ENCODE peak calls at places on chromosomes 1 and 21, in four cellular contexts. One of them, this sample, is unnamed.

GRCh38 chr1:88736633-88737248 is 52.7 kb downstream of the PKN2 start:
- DNase-seq in SK-N-SH: no peak
- DNase-seq in GM12891: no peak
- DNase-seq in K562: peak
- DNase-seq in this sample: no peak

GRCh38 chr1:35442737-35443136 is 114.5 kb downstream of the KIAA0319L start:
- DNase-seq in SK-N-SH: no peak
- DNase-seq in K562: no peak
- DNase-seq in GM12891: no peak
- DNase-seq in this sample: no peak

GRCh38 chr1:60118119-60118518 is 44.5 kb upstream of the C1orf87 start:
- DNase-seq in K562: no peak
- DNase-seq in SK-N-SH: no peak
- DNase-seq in GM12891: no peak
- DNase-seq in this sample: no peak

GRCh38 chr1:22018583-22019559 is 17.4 kb downstream of the CELA3A start:
- DNase-seq in SK-N-SH: no peak
- DNase-seq in GM12891: peak
- DNase-seq in K562: peak
- DNase-seq in this sample: peak

GRCh38 chr1:35656148-35656862 is 15.0 kb upstream of the PSMB2 start:
- DNase-seq in SK-N-SH: no peak
- DNase-seq in K562: no peak
- DNase-seq in GM12891: no peak
- DNase-seq in this sample: no peak

GRCh38 chr1:53090227-53091147 is 28.5 kb downstream of the PODN start:
- DNase-seq in K562: no peak
- DNase-seq in SK-N-SH: no peak
- DNase-seq in GM12891: no peak
- DNase-seq in this sample: no peak

GRCh38 chr21:16908087-16908486 is 604.8 kb upstream of the CXADR start:
- DNase-seq in K562: no peak
- DNase-seq in SK-N-SH: no peak
- DNase-seq in GM12891: no peak
- DNase-seq in this sample: no peak

GRCh38 chr1:23168079-23168461 is 586 bp downstream of the LUZP1 start:
- DNase-seq in K562: peak
- DNase-seq in SK-N-SH: peak
- DNase-seq in GM12891: no peak
- DNase-seq in this sample: no peak

GRCh38 chr1:65114312-65114711 is 33.7 kb upstream of the AK4 start:
- DNase-seq in K562: no peak
- DNase-seq in GM12891: no peak
- DNase-seq in SK-N-SH: peak
- DNase-seq in this sample: no peak

GRCh38 chr1:25787477-25788043 is 12.4 kb upstream of the SELENON start:
- DNase-seq in K562: no peak
- DNase-seq in GM12891: no peak
- DNase-seq in SK-N-SH: no peak
- DNase-seq in this sample: no peak

GRCh38 chr1:89622895-89623294 is 10.0 kb upstream of the LRRC8C start:
- DNase-seq in K562: peak
- DNase-seq in SK-N-SH: peak
- DNase-seq in GM12891: no peak
- DNase-seq in this sample: no peak

GRCh38 chr1:81549588-81550127 is 251.1 kb upstream of the ADGRL2 start:
- DNase-seq in K562: no peak
- DNase-seq in GM12891: no peak
- DNase-seq in SK-N-SH: peak
- DNase-seq in this sample: peak

GRCh38 chr1:12604114-12604874 is 13.7 kb downstream of the DHRS3 start:
- DNase-seq in GM12891: no peak
- DNase-seq in K562: peak
- DNase-seq in SK-N-SH: peak
- DNase-seq in this sample: no peak

GRCh38 chr1:213231795-213232231 is 180.8 kb downstream of the RPS6KC1 start:
- DNase-seq in GM12891: no peak
- DNase-seq in SK-N-SH: peak
- DNase-seq in K562: no peak
- DNase-seq in this sample: no peak

GRCh38 chr1:29985376-29985945 is 737.9 kb downstream of the MATN1 start:
- DNase-seq in SK-N-SH: no peak
- DNase-seq in K562: no peak
- DNase-seq in GM12891: no peak
- DNase-seq in this sample: no peak

GRCh38 chr21:42724226-42724920 is 71.0 kb downstream of the PDE9A start:
- DNase-seq in SK-N-SH: no peak
- DNase-seq in GM12891: no peak
- DNase-seq in K562: no peak
- DNase-seq in this sample: no peak

GRCh38 chr21:35189077-35189863 is 140.2 kb upstream of the RUNX1 start:
- DNase-seq in SK-N-SH: peak
- DNase-seq in GM12891: no peak
- DNase-seq in K562: no peak
- DNase-seq in this sample: peak

GRCh38 chr1:7278827-7279752 is 492.0 kb upstream of the VAMP3 start:
- DNase-seq in SK-N-SH: no peak
- DNase-seq in GM12891: no peak
- DNase-seq in K562: no peak
- DNase-seq in this sample: no peak

GRCh38 chr1:45721207-45721606 is 29.2 kb downstream of the IPP start:
- DNase-seq in SK-N-SH: no peak
- DNase-seq in GM12891: no peak
- DNase-seq in K562: no peak
- DNase-seq in this sample: no peak

GRCh38 chr1:203127672-203128611 is at the start of gene ADORA1:
- DNase-seq in K562: no peak
- DNase-seq in SK-N-SH: peak
- DNase-seq in GM12891: no peak
- DNase-seq in this sample: no peak

GRCh38 chr1:196373798-196374197 is 234.4 kb downstream of the KCNT2 start:
- DNase-seq in SK-N-SH: no peak
- DNase-seq in GM12891: no peak
- DNase-seq in K562: no peak
- DNase-seq in this sample: no peak

GRCh38 chr1:163074716-163075284 is 5.6 kb downstream of the RGS4 start:
- DNase-seq in K562: no peak
- DNase-seq in SK-N-SH: no peak
- DNase-seq in GM12891: no peak
- DNase-seq in this sample: no peak

GRCh38 chr1:168104535-168104934 is 32.2 kb downstream of the GPR161 start:
- DNase-seq in K562: no peak
- DNase-seq in GM12891: no peak
- DNase-seq in SK-N-SH: no peak
- DNase-seq in this sample: no peak

GRCh38 chr1:156676820-156677615 is at the start of gene NES:
- DNase-seq in K562: peak
- DNase-seq in SK-N-SH: peak
- DNase-seq in GM12891: no peak
- DNase-seq in this sample: no peak

GRCh38 chr1:44453798-44454349 is 48.8 kb downstream of the RNF220 start:
- DNase-seq in GM12891: no peak
- DNase-seq in K562: no peak
- DNase-seq in SK-N-SH: no peak
- DNase-seq in this sample: no peak

GRCh38 chr1:16117369-16117768 is 38.5 kb downstream of the EPHA2 start:
- DNase-seq in GM12891: no peak
- DNase-seq in SK-N-SH: no peak
- DNase-seq in K562: no peak
- DNase-seq in this sample: no peak

GRCh38 chr1:111275079-111275478 is 15.6 kb upstream of the CHIA start:
- DNase-seq in SK-N-SH: peak
- DNase-seq in GM12891: no peak
- DNase-seq in K562: no peak
- DNase-seq in this sample: no peak

GRCh38 chr21:38460171-38460742 is 38.0 kb downstream of the ERG start:
- DNase-seq in GM12891: no peak
- DNase-seq in K562: no peak
- DNase-seq in SK-N-SH: no peak
- DNase-seq in this sample: no peak

GRCh38 chr1:37167479-37167878 is 133.2 kb upstream of the GRIK3 start:
- DNase-seq in SK-N-SH: no peak
- DNase-seq in K562: no peak
- DNase-seq in GM12891: no peak
- DNase-seq in this sample: no peak
- TF ChIP-seq TAF1 in SK-N-SH: no peak
- TF ChIP-seq TAF1 in K562: no peak
- TF ChIP-seq TAF1 in GM12891: no peak
- TF ChIP-seq TAF1 in this sample: no peak

GRCh38 chr1:218510153-218510772 is 165.1 kb downstream of the TGFB2 start:
- DNase-seq in SK-N-SH: no peak
- DNase-seq in GM12891: no peak
- DNase-seq in K562: no peak
- DNase-seq in this sample: no peak
- TF ChIP-seq TAF1 in SK-N-SH: no peak
- TF ChIP-seq TAF1 in GM12891: no peak
- TF ChIP-seq TAF1 in K562: no peak
- TF ChIP-seq TAF1 in this sample: no peak

DNA sequence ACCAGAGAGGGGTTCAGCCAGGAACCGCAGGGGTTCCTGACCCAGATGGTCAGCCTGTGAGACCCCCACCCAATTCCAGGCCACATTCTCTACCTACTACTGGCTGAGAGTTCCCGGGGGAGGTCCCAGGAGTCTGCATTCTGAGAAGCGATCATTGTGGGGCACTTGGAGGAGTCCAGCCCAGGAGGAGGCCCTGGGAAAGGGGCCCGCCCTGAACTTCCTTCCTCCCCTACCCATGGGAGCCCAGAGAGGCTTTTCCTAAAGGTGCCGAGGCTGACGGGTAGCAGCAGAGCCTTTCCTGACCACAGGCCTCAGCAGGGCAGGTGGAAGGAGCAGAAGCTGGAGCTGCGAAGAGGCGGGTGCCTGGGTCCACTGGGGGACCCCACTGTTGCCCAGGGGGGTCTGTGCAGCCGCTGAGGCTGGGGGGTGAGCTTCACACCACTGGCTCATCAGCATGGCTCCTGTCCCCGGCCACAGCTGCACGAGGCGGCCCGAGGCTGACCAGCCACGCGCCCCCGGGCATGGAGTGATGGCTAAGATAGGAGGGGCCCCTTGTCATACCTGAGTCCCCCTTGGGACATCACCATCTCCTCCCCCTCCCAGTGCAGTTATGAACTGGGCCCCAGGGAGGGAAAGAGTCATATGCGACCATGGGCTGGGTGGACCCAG is 127.7 kb downstream of the PRDM16 start:
- DNase-seq in GM12891: no peak
- DNase-seq in SK-N-SH: no peak
- DNase-seq in K562: no peak
- DNase-seq in this sample: no peak
- TF ChIP-seq TAF1 in GM12891: no peak
- TF ChIP-seq TAF1 in SK-N-SH: no peak
- TF ChIP-seq TAF1 in K562: no peak
- TF ChIP-seq TAF1 in this sample: no peak

DNA sequence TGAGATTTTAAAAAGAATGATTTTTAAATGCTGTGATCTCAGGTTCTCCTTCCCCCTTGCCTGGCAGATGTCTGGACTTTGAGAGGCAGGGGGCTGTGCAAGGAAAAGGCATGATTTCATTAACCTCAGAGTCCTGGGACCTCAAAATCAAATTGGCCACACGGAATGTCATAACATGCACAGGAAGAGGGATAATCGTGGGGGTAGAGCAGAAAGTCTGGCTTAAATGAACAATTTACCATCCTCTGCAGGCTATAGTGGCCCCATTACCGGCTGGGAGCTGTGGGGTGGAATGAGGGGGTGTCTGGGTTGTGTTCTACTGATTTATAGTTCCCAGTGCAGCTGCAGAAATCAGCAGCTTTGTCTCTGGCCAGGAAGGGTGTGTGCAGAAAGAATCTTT is 10.8 kb downstream of the OPRD1 start:
- DNase-seq in SK-N-SH: peak
- DNase-seq in K562: no peak
- DNase-seq in GM12891: no peak
- DNase-seq in this sample: no peak
- TF ChIP-seq TAF1 in SK-N-SH: no peak
- TF ChIP-seq TAF1 in K562: no peak
- TF ChIP-seq TAF1 in GM12891: no peak
- TF ChIP-seq TAF1 in this sample: no peak

DNA sequence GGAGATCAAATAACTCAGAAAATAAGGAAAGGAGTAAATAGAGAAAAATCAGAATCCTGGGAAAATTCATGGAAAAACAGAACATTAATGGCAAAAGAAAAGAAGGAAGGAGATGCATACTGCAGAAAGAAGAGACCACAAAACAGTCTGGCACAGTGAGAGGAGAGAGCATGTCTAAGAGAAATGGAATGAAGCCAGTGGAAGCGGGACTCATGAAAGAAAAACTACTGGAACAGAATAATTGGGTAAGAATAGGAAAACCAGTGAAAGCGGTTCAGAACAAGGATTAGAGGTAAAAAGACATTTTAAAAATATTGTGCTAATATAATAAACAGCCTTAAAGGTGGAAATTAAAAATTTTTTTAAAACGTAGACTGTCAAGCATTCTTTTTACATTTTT is 93.6 kb upstream of the GREM2 start:
- DNase-seq in SK-N-SH: no peak
- DNase-seq in K562: no peak
- DNase-seq in GM12891: no peak
- DNase-seq in this sample: no peak
- TF ChIP-seq TAF1 in SK-N-SH: no peak
- TF ChIP-seq TAF1 in K562: no peak
- TF ChIP-seq TAF1 in GM12891: no peak
- TF ChIP-seq TAF1 in this sample: no peak

DNA sequence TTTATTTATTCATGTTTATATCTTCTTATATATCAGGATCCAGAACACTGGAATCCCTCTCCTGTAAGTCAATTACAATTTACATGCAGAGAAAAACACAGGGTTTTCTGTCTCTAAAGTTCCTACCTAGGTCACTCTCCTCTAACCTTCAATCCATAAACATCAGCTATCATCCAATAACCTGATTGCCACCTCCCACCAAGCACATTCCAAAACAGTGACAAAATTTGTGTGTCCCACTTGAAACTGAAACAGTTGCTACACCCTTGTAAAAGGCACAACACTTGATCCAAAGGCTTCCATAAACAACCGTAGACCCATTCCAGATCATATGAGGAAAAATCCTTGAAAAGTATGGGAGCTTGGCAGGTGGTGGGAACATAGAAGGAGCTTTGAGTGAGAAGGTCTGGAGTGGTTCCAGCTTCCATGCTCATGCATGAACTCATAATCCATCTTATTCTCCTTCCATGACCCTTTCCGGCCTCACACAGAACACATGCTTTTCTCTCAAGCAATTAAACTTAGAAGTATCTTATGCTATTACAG is 82.1 kb upstream of the ATP1A1 start:
- DNase-seq in GM12891: no peak
- DNase-seq in K562: no peak
- DNase-seq in SK-N-SH: no peak
- DNase-seq in this sample: no peak
- TF ChIP-seq TAF1 in GM12891: no peak
- TF ChIP-seq TAF1 in K562: no peak
- TF ChIP-seq TAF1 in SK-N-SH: no peak
- TF ChIP-seq TAF1 in this sample: no peak

DNA sequence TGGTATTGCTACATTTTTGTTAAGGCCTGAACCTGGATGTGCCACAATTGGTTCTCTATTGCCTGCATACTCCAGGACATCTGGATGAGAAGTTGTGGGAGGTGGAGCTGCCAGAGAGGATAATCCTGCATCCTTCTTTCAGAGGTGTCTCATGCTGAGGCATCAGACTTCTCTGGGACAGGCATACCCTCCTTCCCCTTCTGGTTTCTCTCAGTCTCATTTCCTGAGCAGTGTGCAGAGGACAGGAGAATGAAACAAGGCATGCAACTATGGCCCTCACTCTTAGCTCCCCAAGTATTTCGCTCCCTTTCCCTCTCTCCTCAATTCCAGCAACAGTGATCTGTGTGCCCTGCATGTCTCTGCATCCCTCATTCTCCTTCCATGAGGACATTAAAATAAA is 7.6 kb upstream of the RGSL1 start:
- DNase-seq in SK-N-SH: no peak
- DNase-seq in GM12891: no peak
- DNase-seq in K562: no peak
- DNase-seq in this sample: no peak
- TF ChIP-seq TAF1 in SK-N-SH: no peak
- TF ChIP-seq TAF1 in GM12891: no peak
- TF ChIP-seq TAF1 in K562: no peak
- TF ChIP-seq TAF1 in this sample: no peak